ENCODE peak calls at places on chromosomes 12 and 14, in seven cellular contexts. D, J, Y, R, U, O and V are unnamed samples.

GRCh38 chr12:123250471-123251383 is 17.5 kb downstream of the MTRFR start:
- DNase-seq in U (no peak), J (peak), O (peak), Y (no peak), R (no peak), D (no peak), V (no peak)

GRCh38 chr12:42933461-42934081 is 344.0 kb upstream of the PRICKLE1 start:
- DNase-seq in R (no peak), U (no peak), D (no peak), Y (no peak), J (no peak), O (no peak), V (no peak)

GRCh38 chr12:25322918-25323773 is 72.4 kb upstream of the KRAS start:
- DNase-seq in O (no peak), U (no peak), R (peak), D (no peak), J (no peak), Y (no peak), V (peak)

GRCh38 chr14:55536208-55536708 is 43.7 kb upstream of the KTN1 start:
- DNase-seq in D (no peak), J (no peak), U (no peak), R (no peak), Y (no peak), O (no peak), V (no peak)

GRCh38 chr12:123131879-123132402 is 18.9 kb downstream of the PITPNM2 start:
- DNase-seq in J (no peak), R (no peak), O (no peak), U (no peak), Y (no peak), D (no peak), V (no peak)

GRCh38 chr14:68704736-68705720 is 87.8 kb downstream of the ZFP36L1 start:
- DNase-seq in R (no peak), U (no peak), D (no peak), O (no peak), J (no peak), Y (no peak), V (no peak)

GRCh38 chr14:64266206-64266605 is 28.0 kb downstream of the ESR2 start:
- DNase-seq in J (peak), Y (no peak), D (peak), O (no peak), R (no peak), U (no peak), V (peak)

GRCh38 chr12:13196302-13196921 is at the start of gene EMP1:
- DNase-seq in Y (peak), J (peak), D (peak), R (peak), O (peak), U (peak), V (peak)

GRCh38 chr14:26596722-26597030 is 1.2 kb downstream of the NOVA1 start:
- DNase-seq in J (peak), R (no peak), U (no peak), O (peak), D (peak), Y (no peak), V (no peak)

GRCh38 chr12:115223322-115223721 is 539.3 kb upstream of the TBX3 start:
- DNase-seq in O (no peak), Y (no peak), D (peak), U (no peak), J (peak), R (no peak), V (peak)

GRCh38 chr12:25590021-25590721 is 37.1 kb upstream of the LMNTD1 start:
- DNase-seq in D (no peak), R (peak), Y (peak), J (no peak), U (no peak), O (no peak), V (no peak)

GRCh38 chr12:989051-989450 is 2.0 kb upstream of the ERC1 start:
- DNase-seq in D (no peak), J (no peak), U (no peak), R (no peak), Y (no peak), O (no peak), V (no peak)

GRCh38 chr12:71945121-71945520 is 6.5 kb downstream of the TPH2 start:
- DNase-seq in O (no peak), D (no peak), J (no peak), U (no peak), Y (no peak), R (no peak), V (no peak)

GRCh38 chr12:110224379-110225304 is 56.4 kb upstream of the ATP2A2 start:
- DNase-seq in R (peak), J (peak), D (peak), U (no peak), Y (no peak), O (peak), V (peak)

GRCh38 chr14:105145381-105146180 is 23.0 kb downstream of the JAG2 start:
- DNase-seq in J (no peak), Y (no peak), R (no peak), D (no peak), U (no peak), O (no peak), V (no peak)

GRCh38 chr14:63964063-63964462 is 111.3 kb downstream of the SYNE2 start:
- DNase-seq in Y (no peak), D (no peak), U (no peak), R (no peak), J (no peak), O (no peak), V (no peak)

GRCh38 chr12:107967170-107967569 is 161.9 kb upstream of the WSCD2 start:
- DNase-seq in U (no peak), D (no peak), Y (no peak), J (no peak), R (no peak), O (no peak), V (no peak)

GRCh38 chr12:3341594-3341993 is 149.4 kb upstream of the PRMT8 start:
- DNase-seq in Y (no peak), D (no peak), O (no peak), J (no peak), R (no peak), U (no peak), V (no peak)

GRCh38 chr12:93944196-93944595 is 204.2 kb upstream of the PLXNC1 start:
- DNase-seq in R (no peak), O (no peak), Y (no peak), U (no peak), J (no peak), D (no peak), V (no peak)